ENCODE peak calls at places on chromosomes 2 and 18, in four cellular contexts. One of them, this sample, is unnamed.

GRCh38 chr18:50559750-50560680 is at the start of gene MAPK4:
- DNase-seq in AG09319: no peak
- DNase-seq in cardiac muscle cell: peak
- DNase-seq in CD14-positive monocyte: no peak
- DNase-seq in this sample: peak

GRCh38 chr2:229800997-229801754 is 86.8 kb upstream of the DNER start:
- DNase-seq in CD14-positive monocyte: no peak
- DNase-seq in AG09319: no peak
- DNase-seq in cardiac muscle cell: peak
- DNase-seq in this sample: no peak

GRCh38 chr2:69483024-69483423 is 45.8 kb upstream of the NFU1 start:
- DNase-seq in cardiac muscle cell: no peak
- DNase-seq in AG09319: no peak
- DNase-seq in CD14-positive monocyte: no peak
- DNase-seq in this sample: no peak

GRCh38 chr2:127048618-127048935 is 58.4 kb downstream of the BIN1 start:
- DNase-seq in cardiac muscle cell: no peak
- DNase-seq in AG09319: no peak
- DNase-seq in CD14-positive monocyte: no peak
- DNase-seq in this sample: peak

GRCh38 chr2:108080177-108080576 is 93.9 kb downstream of the SLC5A7 start:
- DNase-seq in cardiac muscle cell: no peak
- DNase-seq in CD14-positive monocyte: no peak
- DNase-seq in AG09319: no peak
- DNase-seq in this sample: no peak

GRCh38 chr2:85710687-85711577 is 16.8 kb downstream of the GNLY start:
- DNase-seq in CD14-positive monocyte: no peak
- DNase-seq in AG09319: no peak
- DNase-seq in cardiac muscle cell: no peak
- DNase-seq in this sample: no peak

GRCh38 chr2:20697322-20697934 is 30.5 kb downstream of the GDF7 start:
- DNase-seq in CD14-positive monocyte: no peak
- DNase-seq in cardiac muscle cell: no peak
- DNase-seq in AG09319: no peak
- DNase-seq in this sample: no peak

GRCh38 chr2:129812071-129812470 is 167.4 kb upstream of the RAB6C start:
- DNase-seq in cardiac muscle cell: no peak
- DNase-seq in AG09319: no peak
- DNase-seq in CD14-positive monocyte: peak
- DNase-seq in this sample: no peak

GRCh38 chr2:164617466-164617865 is 3.8 kb downstream of the GRB14 start:
- DNase-seq in CD14-positive monocyte: no peak
- DNase-seq in cardiac muscle cell: no peak
- DNase-seq in AG09319: no peak
- DNase-seq in this sample: no peak

GRCh38 chr2:235903803-235904637 is 264.2 kb downstream of the GBX2 start:
- DNase-seq in CD14-positive monocyte: no peak
- DNase-seq in AG09319: no peak
- DNase-seq in cardiac muscle cell: peak
- DNase-seq in this sample: no peak

GRCh38 chr2:128427356-128427755 is 108.7 kb upstream of the HS6ST1 start:
- DNase-seq in CD14-positive monocyte: peak
- DNase-seq in cardiac muscle cell: no peak
- DNase-seq in AG09319: no peak
- DNase-seq in this sample: peak

DNA sequence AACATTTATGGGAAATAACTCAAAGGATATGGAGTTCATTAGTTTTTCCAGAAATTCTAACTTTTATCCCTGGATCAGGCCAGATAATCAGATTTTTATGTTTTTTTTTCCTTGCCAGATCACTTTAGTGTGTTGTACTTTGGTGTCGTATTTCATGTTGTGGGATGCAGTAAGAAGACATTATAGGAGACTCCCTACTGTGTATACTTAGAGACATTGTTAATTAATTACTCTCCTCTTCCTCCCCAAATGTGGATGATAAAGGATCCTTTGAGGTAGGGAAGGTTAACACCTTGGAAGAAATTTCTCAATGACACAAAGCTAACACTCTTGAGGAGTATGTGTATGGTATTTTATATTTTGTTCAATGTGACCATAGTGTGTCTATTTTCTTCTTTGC is 120.5 kb downstream of the LYPD6B start:
- DNase-seq in AG09319: no peak
- DNase-seq in CD14-positive monocyte: no peak
- DNase-seq in cardiac muscle cell: no peak
- DNase-seq in this sample: no peak
- TF ChIP-seq CTCF in AG09319: no peak
- TF ChIP-seq CTCF in CD14-positive monocyte: no peak
- TF ChIP-seq CTCF in cardiac muscle cell: no peak
- TF ChIP-seq CTCF in this sample: no peak

GRCh38 chr2:241315183-241315878 is at the start of gene HDLBP:
- DNase-seq in cardiac muscle cell: peak
- DNase-seq in CD14-positive monocyte: peak
- DNase-seq in AG09319: peak
- DNase-seq in this sample: peak
- TF ChIP-seq CTCF in cardiac muscle cell: peak
- TF ChIP-seq CTCF in CD14-positive monocyte: no peak
- TF ChIP-seq CTCF in AG09319: peak
- TF ChIP-seq CTCF in this sample: peak

DNA sequence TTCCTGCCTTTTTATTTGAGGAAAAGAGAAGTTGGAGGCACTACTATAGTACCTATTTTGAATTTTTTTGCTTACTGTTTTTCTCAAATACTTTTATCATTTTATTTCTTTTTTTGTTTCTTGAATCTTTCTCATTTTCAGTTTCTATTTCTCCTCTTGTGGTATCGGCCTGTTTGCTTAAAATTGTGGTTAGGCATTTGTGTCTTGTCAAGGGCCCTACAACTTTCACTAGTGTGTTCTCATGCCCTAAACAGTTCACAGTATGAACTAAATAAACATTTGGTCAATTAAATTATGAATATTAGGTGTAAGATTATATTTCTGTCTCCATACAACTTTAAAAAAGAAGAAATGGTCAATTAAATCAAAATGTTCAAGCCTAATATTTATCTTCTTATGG is 613.5 kb downstream of the MBD2 start:
- DNase-seq in AG09319: no peak
- DNase-seq in CD14-positive monocyte: no peak
- DNase-seq in cardiac muscle cell: no peak
- DNase-seq in this sample: no peak
- TF ChIP-seq CTCF in AG09319: no peak
- TF ChIP-seq CTCF in CD14-positive monocyte: no peak
- TF ChIP-seq CTCF in cardiac muscle cell: no peak
- TF ChIP-seq CTCF in this sample: no peak

DNA sequence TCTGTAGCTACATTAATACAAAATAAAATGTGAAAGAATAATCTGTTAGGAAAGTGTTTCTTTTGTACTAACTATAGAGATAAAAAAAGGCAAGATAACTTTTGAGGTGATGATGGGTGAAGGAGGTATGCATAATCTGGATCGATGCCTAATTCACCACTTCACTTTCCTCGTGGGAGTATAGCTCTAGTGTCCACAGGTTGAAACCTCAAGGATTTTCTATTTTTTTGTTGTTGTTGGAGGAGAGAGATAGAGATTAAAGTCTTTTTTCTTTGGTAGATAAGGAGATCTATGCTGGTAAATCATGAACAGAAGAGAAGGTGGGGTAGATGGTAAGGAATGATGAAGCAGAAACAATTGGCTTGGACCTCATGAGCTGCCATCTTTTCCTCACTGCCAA is 635.3 kb upstream of the ZEB2 start:
- DNase-seq in AG09319: no peak
- DNase-seq in cardiac muscle cell: no peak
- DNase-seq in CD14-positive monocyte: no peak
- DNase-seq in this sample: no peak
- TF ChIP-seq CTCF in AG09319: no peak
- TF ChIP-seq CTCF in cardiac muscle cell: no peak
- TF ChIP-seq CTCF in CD14-positive monocyte: no peak
- TF ChIP-seq CTCF in this sample: no peak

DNA sequence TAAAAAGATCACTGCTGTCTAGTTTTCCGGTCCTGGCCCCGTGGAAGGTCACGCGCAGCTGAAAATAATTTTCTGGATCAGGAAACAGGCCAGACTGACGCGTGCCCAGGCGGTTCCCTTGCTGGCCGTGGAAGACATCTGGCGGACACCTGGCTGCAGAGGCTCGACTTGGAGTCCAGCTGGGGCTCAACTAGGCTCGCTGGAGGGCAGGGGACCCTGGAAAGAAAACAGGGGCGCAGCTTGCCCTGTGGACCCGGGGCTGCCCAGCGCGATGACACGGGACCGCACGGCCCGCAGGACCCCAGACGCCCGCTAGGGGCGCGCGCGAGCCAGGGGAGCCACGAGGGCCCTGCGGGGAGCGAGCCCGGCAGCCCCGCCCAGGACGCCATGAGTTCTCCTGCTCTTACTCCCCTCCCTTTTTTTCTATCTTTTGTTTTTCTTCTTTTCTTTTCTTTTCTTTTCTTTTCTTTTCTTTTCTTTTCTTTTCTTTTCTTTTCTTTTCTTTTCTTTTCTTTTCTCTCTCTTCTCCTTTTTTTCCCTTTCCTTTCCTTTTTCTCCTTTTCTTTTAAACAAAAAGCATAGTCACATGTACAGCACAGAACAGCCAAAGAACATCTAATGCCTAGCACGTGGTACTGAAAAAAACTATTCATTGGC is 43.2 kb upstream of the UBE2F start:
- DNase-seq in cardiac muscle cell: peak
- DNase-seq in CD14-positive monocyte: peak
- DNase-seq in AG09319: peak
- DNase-seq in this sample: no peak
- TF ChIP-seq CTCF in cardiac muscle cell: peak
- TF ChIP-seq CTCF in CD14-positive monocyte: peak
- TF ChIP-seq CTCF in AG09319: peak
- TF ChIP-seq CTCF in this sample: peak

DNA sequence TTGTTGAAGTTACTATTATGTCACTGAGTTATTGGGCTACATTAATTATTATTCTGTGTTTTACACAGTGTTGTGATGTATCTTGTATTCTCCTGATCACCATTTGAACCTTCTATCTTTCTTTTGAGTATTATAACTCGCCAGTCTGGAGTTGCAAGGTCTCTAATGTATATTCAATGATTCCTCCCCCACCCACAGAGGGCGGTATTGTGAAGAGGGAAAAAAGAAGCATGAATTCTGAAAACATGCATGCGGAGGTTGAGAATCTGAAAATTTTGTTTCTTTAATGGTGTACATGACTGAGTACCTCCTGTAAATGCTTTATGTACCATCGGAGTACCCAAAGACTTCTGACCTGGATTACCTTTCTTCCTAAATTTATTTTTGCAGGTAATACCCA is 266.6 kb downstream of the NR4A2 start:
- DNase-seq in CD14-positive monocyte: no peak
- DNase-seq in cardiac muscle cell: no peak
- DNase-seq in AG09319: no peak
- DNase-seq in this sample: no peak
- TF ChIP-seq CTCF in CD14-positive monocyte: no peak
- TF ChIP-seq CTCF in cardiac muscle cell: no peak
- TF ChIP-seq CTCF in AG09319: no peak
- TF ChIP-seq CTCF in this sample: no peak

DNA sequence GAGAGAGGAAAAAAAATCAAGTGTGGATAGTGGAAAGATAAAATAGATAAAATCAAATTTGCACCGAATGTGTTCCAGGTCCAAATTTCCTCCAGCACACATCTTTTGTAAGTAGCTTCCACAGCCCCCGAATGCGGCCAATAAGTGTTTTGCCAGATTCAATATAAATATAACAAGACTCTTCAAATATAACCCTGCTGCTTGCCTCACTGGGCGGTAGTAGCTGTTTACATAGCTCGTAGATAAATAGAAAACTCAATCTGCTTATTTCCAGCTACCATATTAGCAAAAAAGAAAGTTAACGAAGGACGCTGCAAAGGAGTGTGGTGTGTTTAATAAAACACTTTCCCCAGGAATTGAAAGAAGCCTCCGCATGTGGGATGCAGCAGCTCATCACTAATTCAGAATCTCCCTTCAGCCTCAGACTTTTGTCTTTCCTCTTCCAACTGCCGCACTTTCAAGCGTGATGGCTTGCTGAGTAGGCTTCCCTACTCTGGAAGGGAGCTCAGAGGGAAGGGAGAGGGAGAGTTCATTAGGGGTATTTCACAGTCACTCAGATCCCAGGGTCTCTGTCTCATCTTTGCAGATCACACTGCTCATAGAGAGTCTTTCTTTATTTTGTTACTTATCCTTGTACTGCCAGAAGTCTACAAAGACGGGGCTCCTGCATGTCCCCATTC is 367.1 kb downstream of the RND3 start:
- DNase-seq in cardiac muscle cell: no peak
- DNase-seq in CD14-positive monocyte: no peak
- DNase-seq in AG09319: no peak
- DNase-seq in this sample: no peak
- TF ChIP-seq CTCF in cardiac muscle cell: no peak
- TF ChIP-seq CTCF in CD14-positive monocyte: no peak
- TF ChIP-seq CTCF in AG09319: no peak
- TF ChIP-seq CTCF in this sample: no peak

DNA sequence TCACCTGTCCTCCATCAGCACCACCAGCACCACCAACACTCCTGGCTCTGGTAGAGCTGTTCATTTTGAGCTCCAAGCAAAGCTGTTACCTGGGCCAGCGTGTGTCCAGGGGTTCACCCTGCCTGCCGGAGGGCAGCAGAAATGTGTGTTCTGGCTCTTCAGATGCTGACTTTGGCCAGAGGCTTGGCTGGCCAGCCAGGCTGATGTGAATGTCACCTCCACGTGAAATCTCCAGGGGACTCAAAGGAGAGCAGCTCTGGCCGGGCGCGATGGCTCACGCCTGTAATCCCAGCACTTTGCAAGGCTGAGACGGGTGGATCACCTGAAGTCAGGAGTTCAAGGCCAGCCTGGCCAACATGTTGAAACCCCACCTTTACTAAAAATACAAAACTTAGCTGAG is 33.5 kb downstream of the CIB4 start:
- DNase-seq in cardiac muscle cell: no peak
- DNase-seq in AG09319: no peak
- DNase-seq in CD14-positive monocyte: no peak
- DNase-seq in this sample: peak
- TF ChIP-seq CTCF in cardiac muscle cell: no peak
- TF ChIP-seq CTCF in AG09319: no peak
- TF ChIP-seq CTCF in CD14-positive monocyte: no peak
- TF ChIP-seq CTCF in this sample: no peak

GRCh38 chr2:190698895-190699294 is 50.0 kb downstream of the NAB1 start:
- DNase-seq in cardiac muscle cell: peak
- DNase-seq in CD14-positive monocyte: no peak
- DNase-seq in AG09319: no peak
- DNase-seq in this sample: no peak
- TF ChIP-seq CTCF in cardiac muscle cell: peak
- TF ChIP-seq CTCF in CD14-positive monocyte: no peak
- TF ChIP-seq CTCF in AG09319: peak
- TF ChIP-seq CTCF in this sample: peak

GRCh38 chr2:174148833-174149232 is 99.5 kb downstream of the OLA1 start:
- DNase-seq in AG09319: no peak
- DNase-seq in CD14-positive monocyte: no peak
- DNase-seq in cardiac muscle cell: no peak
- DNase-seq in this sample: no peak

GRCh38 chr2:174149530-174149929 is 98.8 kb downstream of the OLA1 start:
- DNase-seq in AG09319: no peak
- DNase-seq in cardiac muscle cell: no peak
- DNase-seq in CD14-positive monocyte: no peak
- DNase-seq in this sample: no peak

GRCh38 chr2:174142290-174142689 is 106.0 kb downstream of the OLA1 start:
- DNase-seq in CD14-positive monocyte: no peak
- DNase-seq in AG09319: no peak
- DNase-seq in cardiac muscle cell: no peak
- DNase-seq in this sample: no peak

GRCh38 chr2:174145827-174146226 is 102.5 kb downstream of the OLA1 start:
- DNase-seq in cardiac muscle cell: peak
- DNase-seq in AG09319: peak
- DNase-seq in CD14-positive monocyte: no peak
- DNase-seq in this sample: no peak
- TF ChIP-seq CTCF in cardiac muscle cell: peak
- TF ChIP-seq CTCF in AG09319: peak
- TF ChIP-seq CTCF in CD14-positive monocyte: no peak
- TF ChIP-seq CTCF in this sample: peak

This sample was measured in chondrocyte.